ENCODE peak calls at places on chromosomes 13 and 19, in five cellular contexts. One of them, this sample, is unnamed.

GRCh38 chr13:36151591-36151990 is 20.4 kb upstream of the DCLK1 start:
- DNase-seq in GM23248: no peak
- DNase-seq in WERI-Rb-1: no peak
- DNase-seq in AG04450: no peak
- DNase-seq in dorsolateral prefrontal cortex: no peak
- DNase-seq in this sample: no peak

GRCh38 chr19:49595819-49596404 is 4.9 kb downstream of the PRR12 start:
- DNase-seq in GM23248: no peak
- DNase-seq in WERI-Rb-1: no peak
- DNase-seq in AG04450: no peak
- DNase-seq in dorsolateral prefrontal cortex: no peak
- DNase-seq in this sample: no peak

GRCh38 chr19:42270346-42271044 is 1.4 kb downstream of the CIC start:
- DNase-seq in GM23248: peak
- DNase-seq in WERI-Rb-1: no peak
- DNase-seq in AG04450: no peak
- DNase-seq in dorsolateral prefrontal cortex: peak
- DNase-seq in this sample: peak

GRCh38 chr13:71260246-71260645 is 606.8 kb downstream of the DACH1 start:
- DNase-seq in GM23248: no peak
- DNase-seq in WERI-Rb-1: no peak
- DNase-seq in AG04450: no peak
- DNase-seq in dorsolateral prefrontal cortex: no peak
- DNase-seq in this sample: no peak

GRCh38 chr13:97327521-97328221 is 105.5 kb downstream of the MBNL2 start:
- DNase-seq in GM23248: no peak
- DNase-seq in WERI-Rb-1: no peak
- DNase-seq in AG04450: no peak
- DNase-seq in dorsolateral prefrontal cortex: no peak
- DNase-seq in this sample: peak

GRCh38 chr19:49920624-49921363 is 8.2 kb upstream of the ATF5 start:
- DNase-seq in GM23248: no peak
- DNase-seq in WERI-Rb-1: no peak
- DNase-seq in AG04450: no peak
- DNase-seq in dorsolateral prefrontal cortex: no peak
- DNase-seq in this sample: no peak

GRCh38 chr19:8611890-8612806 is 1.6 kb upstream of the ADAMTS10 start:
- DNase-seq in GM23248: peak
- DNase-seq in WERI-Rb-1: no peak
- DNase-seq in AG04450: no peak
- DNase-seq in dorsolateral prefrontal cortex: no peak
- DNase-seq in this sample: peak

GRCh38 chr13:20492641-20493040 is 33.0 kb downstream of the CRYL1 start:
- DNase-seq in GM23248: peak
- DNase-seq in WERI-Rb-1: peak
- DNase-seq in AG04450: no peak
- DNase-seq in dorsolateral prefrontal cortex: no peak
- DNase-seq in this sample: no peak

GRCh38 chr19:16355293-16356043 is 30.8 kb downstream of the KLF2 start:
- DNase-seq in GM23248: peak
- DNase-seq in WERI-Rb-1: no peak
- DNase-seq in AG04450: no peak
- DNase-seq in dorsolateral prefrontal cortex: no peak
- DNase-seq in this sample: no peak

GRCh38 chr13:46295531-46296464 is 84.1 kb downstream of the LRRC63 start:
- DNase-seq in GM23248: peak
- DNase-seq in WERI-Rb-1: no peak
- DNase-seq in AG04450: peak
- DNase-seq in dorsolateral prefrontal cortex: no peak
- DNase-seq in this sample: peak

GRCh38 chr13:61592489-61592888 is 176.8 kb upstream of the PCDH20 start:
- DNase-seq in GM23248: no peak
- DNase-seq in WERI-Rb-1: no peak
- DNase-seq in AG04450: no peak
- DNase-seq in dorsolateral prefrontal cortex: no peak
- DNase-seq in this sample: no peak

GRCh38 chr19:5997371-5997770 is 19.4 kb upstream of the RANBP3 start:
- DNase-seq in GM23248: no peak
- DNase-seq in WERI-Rb-1: no peak
- DNase-seq in AG04450: no peak
- DNase-seq in dorsolateral prefrontal cortex: no peak
- DNase-seq in this sample: no peak

GRCh38 chr19:43526884-43527859 is at the start of gene ETHE1:
- DNase-seq in GM23248: peak
- DNase-seq in WERI-Rb-1: peak
- DNase-seq in AG04450: no peak
- DNase-seq in dorsolateral prefrontal cortex: peak
- DNase-seq in this sample: peak

GRCh38 chr19:42175952-42176648 is 41.4 kb downstream of the DEDD2 start:
- DNase-seq in GM23248: peak
- DNase-seq in WERI-Rb-1: peak
- DNase-seq in AG04450: no peak
- DNase-seq in dorsolateral prefrontal cortex: peak
- DNase-seq in this sample: no peak

GRCh38 chr13:36888645-36889044 is 31.4 kb downstream of the SMAD9 start:
- DNase-seq in GM23248: no peak
- DNase-seq in WERI-Rb-1: no peak
- DNase-seq in AG04450: no peak
- DNase-seq in dorsolateral prefrontal cortex: no peak
- DNase-seq in this sample: no peak

GRCh38 chr13:103140001-103140671 is 73.9 kb upstream of the SLC10A2 start:
- DNase-seq in GM23248: peak
- DNase-seq in WERI-Rb-1: peak
- DNase-seq in AG04450: no peak
- DNase-seq in dorsolateral prefrontal cortex: no peak
- DNase-seq in this sample: peak

GRCh38 chr13:71968025-71968424 is 101.0 kb upstream of the DACH1 start:
- DNase-seq in GM23248: no peak
- DNase-seq in WERI-Rb-1: no peak
- DNase-seq in AG04450: no peak
- DNase-seq in dorsolateral prefrontal cortex: no peak
- DNase-seq in this sample: no peak

GRCh38 chr19:47274891-47275865 is 493 bp downstream of the INAFM1 start:
- DNase-seq in GM23248: peak
- DNase-seq in WERI-Rb-1: peak
- DNase-seq in AG04450: no peak
- DNase-seq in dorsolateral prefrontal cortex: no peak
- DNase-seq in this sample: peak

GRCh38 chr13:107531816-107532215 is 683.5 kb downstream of the LIG4 start:
- DNase-seq in GM23248: peak
- DNase-seq in WERI-Rb-1: no peak
- DNase-seq in AG04450: no peak
- DNase-seq in dorsolateral prefrontal cortex: no peak
- DNase-seq in this sample: no peak

GRCh38 chr13:111534646-111535461 is 214.4 kb downstream of the TEX29 start:
- DNase-seq in GM23248: no peak
- DNase-seq in WERI-Rb-1: peak
- DNase-seq in AG04450: no peak
- DNase-seq in dorsolateral prefrontal cortex: no peak
- DNase-seq in this sample: no peak

GRCh38 chr13:75788494-75788991 is 152.4 kb downstream of the LMO7 start:
- DNase-seq in GM23248: peak
- DNase-seq in WERI-Rb-1: no peak
- DNase-seq in AG04450: peak
- DNase-seq in dorsolateral prefrontal cortex: no peak
- DNase-seq in this sample: no peak

GRCh38 chr13:107035186-107035585 is 467.2 kb upstream of the ARGLU1 start:
- DNase-seq in GM23248: no peak
- DNase-seq in WERI-Rb-1: no peak
- DNase-seq in AG04450: no peak
- DNase-seq in dorsolateral prefrontal cortex: no peak
- DNase-seq in this sample: no peak

GRCh38 chr19:32101206-32101605 is 244.2 kb upstream of the ZNF507 start:
- DNase-seq in GM23248: no peak
- DNase-seq in WERI-Rb-1: no peak
- DNase-seq in AG04450: no peak
- DNase-seq in dorsolateral prefrontal cortex: no peak
- DNase-seq in this sample: no peak

GRCh38 chr19:43527860-43528622 is 1.0 kb upstream of the ETHE1 start:
- DNase-seq in GM23248: peak
- DNase-seq in WERI-Rb-1: no peak
- DNase-seq in AG04450: no peak
- DNase-seq in dorsolateral prefrontal cortex: no peak
- DNase-seq in this sample: peak

GRCh38 chr19:10565028-10565566 is 713 bp downstream of the KRI1 start:
- DNase-seq in GM23248: peak
- DNase-seq in WERI-Rb-1: peak
- DNase-seq in AG04450: no peak
- DNase-seq in dorsolateral prefrontal cortex: no peak
- DNase-seq in this sample: peak

GRCh38 chr13:43153436-43154082 is 130.2 kb downstream of the DNAJC15 start:
- DNase-seq in GM23248: peak
- DNase-seq in WERI-Rb-1: no peak
- DNase-seq in AG04450: peak
- DNase-seq in dorsolateral prefrontal cortex: no peak
- DNase-seq in this sample: no peak

GRCh38 chr13:49641810-49642291 is 13.5 kb downstream of the ARL11 start:
- DNase-seq in GM23248: peak
- DNase-seq in WERI-Rb-1: no peak
- DNase-seq in AG04450: peak
- DNase-seq in dorsolateral prefrontal cortex: no peak
- DNase-seq in this sample: peak

GRCh38 chr13:113768018-113768905 is 9.2 kb downstream of the TMEM255B start:
- DNase-seq in GM23248: no peak
- DNase-seq in WERI-Rb-1: no peak
- DNase-seq in AG04450: no peak
- DNase-seq in dorsolateral prefrontal cortex: no peak
- DNase-seq in this sample: no peak

GRCh38 chr19:55654323-55654832 is 457 bp upstream of the U2AF2 start:
- DNase-seq in GM23248: peak
- DNase-seq in WERI-Rb-1: peak
- DNase-seq in AG04450: peak
- DNase-seq in dorsolateral prefrontal cortex: peak
- DNase-seq in this sample: peak

GRCh38 chr13:35057858-35058257 is 115.8 kb downstream of the NBEA start:
- DNase-seq in GM23248: no peak
- DNase-seq in WERI-Rb-1: no peak
- DNase-seq in AG04450: no peak
- DNase-seq in dorsolateral prefrontal cortex: no peak
- DNase-seq in this sample: no peak

GRCh38 chr19:3409346-3410064 is 43.1 kb downstream of the NFIC start:
- DNase-seq in GM23248: peak
- DNase-seq in WERI-Rb-1: no peak
- DNase-seq in AG04450: no peak
- DNase-seq in dorsolateral prefrontal cortex: no peak
- DNase-seq in this sample: peak

DNA sequence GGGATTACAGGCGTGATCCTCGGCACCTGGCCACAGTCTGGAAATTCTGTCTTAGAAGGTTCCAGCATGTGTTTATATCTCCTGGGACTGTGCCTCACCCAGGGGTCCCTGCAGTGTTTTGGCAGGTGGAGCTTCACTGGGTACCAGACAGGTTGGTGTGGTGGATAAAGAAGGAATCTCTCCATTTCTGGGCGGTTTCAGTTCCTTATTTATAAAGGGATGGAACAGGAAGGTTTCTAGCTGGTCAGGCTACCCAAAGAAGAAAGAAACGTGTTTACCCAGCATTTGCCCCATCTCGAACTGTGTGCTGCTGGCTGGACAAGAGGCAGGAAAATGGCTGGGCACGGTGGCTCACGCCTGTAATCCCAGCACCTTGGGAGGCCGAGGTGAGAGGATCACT is 9.8 kb downstream of the PNPLA6 start:
- DNase-seq in GM23248: no peak
- DNase-seq in WERI-Rb-1: no peak
- DNase-seq in AG04450: no peak
- DNase-seq in dorsolateral prefrontal cortex: no peak
- DNase-seq in this sample: peak
- H3K27ac ChIP-seq in GM23248: no peak
- H3K27ac ChIP-seq in WERI-Rb-1: no peak
- H3K27ac ChIP-seq in AG04450: no peak
- H3K27ac ChIP-seq in dorsolateral prefrontal cortex: peak
- H3K27ac ChIP-seq in this sample: peak

GRCh38 chr13:51542358-51542972 is 41.8 kb upstream of the WDFY2 start:
- DNase-seq in GM23248: peak
- DNase-seq in WERI-Rb-1: peak
- DNase-seq in AG04450: no peak
- DNase-seq in dorsolateral prefrontal cortex: no peak
- DNase-seq in this sample: no peak
- H3K27ac ChIP-seq in GM23248: no peak
- H3K27ac ChIP-seq in WERI-Rb-1: peak
- H3K27ac ChIP-seq in AG04450: no peak
- H3K27ac ChIP-seq in dorsolateral prefrontal cortex: peak
- H3K27ac ChIP-seq in this sample: no peak

GRCh38 chr13:99005609-99006008 is 27.7 kb upstream of the DOCK9 start:
- DNase-seq in GM23248: no peak
- DNase-seq in WERI-Rb-1: no peak
- DNase-seq in AG04450: no peak
- DNase-seq in dorsolateral prefrontal cortex: no peak
- DNase-seq in this sample: no peak

GRCh38 chr13:99009987-99010551 is 32.2 kb upstream of the DOCK9 start:
- DNase-seq in GM23248: no peak
- DNase-seq in WERI-Rb-1: no peak
- DNase-seq in AG04450: no peak
- DNase-seq in dorsolateral prefrontal cortex: no peak
- DNase-seq in this sample: no peak

GRCh38 chr13:99008577-99008976 is 30.7 kb upstream of the DOCK9 start:
- DNase-seq in GM23248: no peak
- DNase-seq in WERI-Rb-1: no peak
- DNase-seq in AG04450: no peak
- DNase-seq in dorsolateral prefrontal cortex: no peak
- DNase-seq in this sample: peak

GRCh38 chr13:99004931-99005330 is 27.1 kb upstream of the DOCK9 start:
- DNase-seq in GM23248: no peak
- DNase-seq in WERI-Rb-1: no peak
- DNase-seq in AG04450: no peak
- DNase-seq in dorsolateral prefrontal cortex: no peak
- DNase-seq in this sample: no peak

GRCh38 chr13:99007414-99007986 is 29.6 kb upstream of the DOCK9 start:
- DNase-seq in GM23248: no peak
- DNase-seq in WERI-Rb-1: no peak
- DNase-seq in AG04450: no peak
- DNase-seq in dorsolateral prefrontal cortex: no peak
- DNase-seq in this sample: no peak
- H3K27ac ChIP-seq in GM23248: no peak
- H3K27ac ChIP-seq in WERI-Rb-1: no peak
- H3K27ac ChIP-seq in AG04450: no peak
- H3K27ac ChIP-seq in dorsolateral prefrontal cortex: no peak
- H3K27ac ChIP-seq in this sample: no peak

GRCh38 chr13:68047889-68048288 is 817.8 kb upstream of the PCDH9 start:
- DNase-seq in GM23248: no peak
- DNase-seq in WERI-Rb-1: no peak
- DNase-seq in AG04450: no peak
- DNase-seq in dorsolateral prefrontal cortex: no peak
- DNase-seq in this sample: no peak

GRCh38 chr13:68051910-68052309 is 821.8 kb upstream of the PCDH9 start:
- DNase-seq in GM23248: no peak
- DNase-seq in WERI-Rb-1: no peak
- DNase-seq in AG04450: no peak
- DNase-seq in dorsolateral prefrontal cortex: no peak
- DNase-seq in this sample: no peak

GRCh38 chr13:68048802-68049359 is 818.7 kb upstream of the PCDH9 start:
- DNase-seq in GM23248: no peak
- DNase-seq in WERI-Rb-1: no peak
- DNase-seq in AG04450: no peak
- DNase-seq in dorsolateral prefrontal cortex: no peak
- DNase-seq in this sample: no peak

GRCh38 chr13:68050746-68051145 is 820.6 kb upstream of the PCDH9 start:
- DNase-seq in GM23248: no peak
- DNase-seq in WERI-Rb-1: no peak
- DNase-seq in AG04450: no peak
- DNase-seq in dorsolateral prefrontal cortex: no peak
- DNase-seq in this sample: no peak

GRCh38 chr13:68046900-68047299 is 816.8 kb upstream of the PCDH9 start:
- DNase-seq in GM23248: no peak
- DNase-seq in WERI-Rb-1: no peak
- DNase-seq in AG04450: no peak
- DNase-seq in dorsolateral prefrontal cortex: no peak
- DNase-seq in this sample: no peak
- H3K27ac ChIP-seq in GM23248: no peak
- H3K27ac ChIP-seq in WERI-Rb-1: no peak
- H3K27ac ChIP-seq in AG04450: no peak
- H3K27ac ChIP-seq in dorsolateral prefrontal cortex: no peak
- H3K27ac ChIP-seq in this sample: no peak

This sample was measured in adrenal gland.